ENCODE peak calls at places on chromosomes 2 and 18, in eight cellular contexts. I is G401; U is CD8-positive, alpha-beta T cell; T is substantia nigra; G is activated T-cell treated with anti-CD3 and anti-CD28 coated beads, Interleukin-2, amount 50 U/mL, for 72 hours; D is T-helper 1 cell; O is amygdala; C is stimulated activated CD4-positive, alpha-beta T cell treated with anti-CD3 and anti-CD28 coated beads, Interleukin-4, amount 100 ng/mL, for 1 hour. R is an unnamed sample.

GRCh38 chr2:25664531-25665307 is 8.7 kb downstream of the DTNB start:
- DNase-seq in I (peak; percentile 50), U (no peak), T (peak; percentile 44), G (peak; percentile 42), D (no peak), O (no peak), C (peak; percentile 15), R (no peak)

GRCh38 chr2:124120246-124120645 is 95.2 kb downstream of the CNTNAP5 start:
- DNase-seq in I (no peak), U (no peak), T (no peak), G (no peak), D (no peak), O (no peak), C (no peak), R (no peak)

GRCh38 chr2:235421618-235422017 is 72.2 kb upstream of the AGAP1 start:
- DNase-seq in I (peak; percentile 26), U (no peak), T (no peak), G (no peak), D (no peak), O (no peak), C (no peak), R (no peak)

GRCh38 chr18:49768051-49768391 is 45.3 kb downstream of the ACAA2 start:
- DNase-seq in I (peak; percentile 50), U (no peak), T (no peak), G (no peak), D (no peak), O (peak; percentile 15), C (no peak), R (no peak)

GRCh38 chr2:100731535-100731981 is 88.4 kb upstream of the NPAS2 start:
- DNase-seq in I (no peak), U (no peak), T (no peak), G (no peak), D (no peak), O (no peak), C (no peak), R (no peak)

GRCh38 chr2:72630767-72631166 is 195.1 kb downstream of the EXOC6B start:
- DNase-seq in I (no peak), U (no peak), T (no peak), G (no peak), D (no peak), O (no peak), C (no peak), R (no peak)

GRCh38 chr2:46825231-46825957 is 90.2 kb downstream of the MCFD2 start:
- DNase-seq in I (no peak), U (no peak), T (no peak), G (no peak), D (no peak), O (no peak), C (no peak), R (no peak)

GRCh38 chr2:227623225-227623624 is 5.9 kb downstream of the SCYGR4 start:
- DNase-seq in I (no peak), U (no peak), T (no peak), G (no peak), D (no peak), O (no peak), C (no peak), R (no peak)

GRCh38 chr2:108220191-108220590 is 19.6 kb upstream of the SULT1C3 start:
- DNase-seq in I (no peak), U (no peak), T (no peak), G (no peak), D (no peak), O (no peak), C (no peak), R (no peak)

GRCh38 chr2:32960647-32961403 is 14.1 kb downstream of the LTBP1 start:
- DNase-seq in I (no peak), U (no peak), T (no peak), G (no peak), D (no peak), O (no peak), C (no peak), R (no peak)

GRCh38 chr2:33458248-33458819 is 18.1 kb upstream of the RASGRP3 start:
- DNase-seq in I (no peak), U (no peak), T (no peak), G (no peak), D (no peak), O (no peak), C (no peak), R (no peak)

R was measured in nucleus accumbens.